ENCODE peak calls at places on chromosome 16, in four cellular contexts. I, T, L and N are unnamed samples.

GRCh38 chr16:89320717-89321501 is 103.4 kb downstream of the ZNF778 start:
- DNase-seq in I (no peak), T (no peak), L (peak; percentile 71), N (no peak)

GRCh38 chr16:24221219-24221618 is 34.9 kb upstream of the CACNG3 start:
- DNase-seq in I (no peak), T (no peak), L (no peak), N (no peak)

GRCh38 chr16:89071686-89072182 is 21.9 kb upstream of the ACSF3 start:
- DNase-seq in I (no peak), T (no peak), L (no peak), N (no peak)

GRCh38 chr16:5615868-5616642 is 518.5 kb upstream of the EEF2KMT start:
- DNase-seq in I (no peak), T (no peak), L (peak; percentile 47), N (peak; percentile 25)

GRCh38 chr16:27481282-27481934 is 68.3 kb downstream of the GTF3C1 start:
- DNase-seq in I (no peak), T (no peak), L (no peak), N (no peak)

GRCh38 chr16:69847643-69848042 is 85.5 kb downstream of the WWP2 start:
- DNase-seq in I (no peak), T (no peak), L (no peak), N (no peak)

GRCh38 chr16:30633526-30633925 is 17.2 kb upstream of the PRR14 start:
- DNase-seq in I (no peak), T (no peak), L (no peak), N (no peak)

GRCh38 chr16:80273635-80274538 is 266.9 kb upstream of the DYNLRB2 start:
- DNase-seq in I (no peak), T (peak; percentile 29), L (no peak), N (no peak)

GRCh38 chr16:48279199-48279598 is 31.9 kb upstream of the ABCC11 start:
- DNase-seq in I (no peak), T (no peak), L (no peak), N (no peak)

GRCh38 chr16:1772362-1772907 is at the start of gene EME2:
- DNase-seq in I (no peak), T (no peak), L (peak; percentile 66), N (no peak)

GRCh38 chr16:1775006-1775845 is 2.3 kb upstream of the MRPS34 start:
- DNase-seq in I (no peak), T (no peak), L (no peak), N (no peak)

GRCh38 chr16:1774456-1774795 is 1.5 kb upstream of the MRPS34 start:
- DNase-seq in I (no peak), T (no peak), L (no peak), N (no peak)

GRCh38 chr16:1772908-1773702 is at the start of gene MRPS34:
- DNase-seq in I (no peak), T (peak; percentile 42), L (peak; percentile 87), N (peak; percentile 70)

GRCh38 chr16:1773703-1774455 is 945 bp upstream of the MRPS34 start:
- DNase-seq in I (no peak), T (no peak), L (peak; percentile 63), N (no peak)
- TF ChIP-seq CTCF in I (no peak), T (no peak), L (peak; percentile 17), N (no peak)

GRCh38 chr16:73240928-73241327 is 193.0 kb upstream of the ZFHX3 start:
- DNase-seq in I (no peak), T (no peak), L (no peak), N (no peak)
- TF ChIP-seq CTCF in I (no peak), T (no peak), L (no peak), N (no peak)

GRCh38 chr16:87704754-87705353 is 60.9 kb downstream of the KLHDC4 start:
- DNase-seq in I (no peak), T (no peak), L (no peak), N (no peak)
- TF ChIP-seq CTCF in I (no peak), T (no peak), L (no peak), N (no peak)

GRCh38 chr16:12499032-12499735 is 304.5 kb downstream of the CPPED1 start:
- DNase-seq in I (no peak), T (no peak), L (no peak), N (no peak)
- TF ChIP-seq CTCF in I (no peak), T (no peak), L (no peak), N (no peak)

DNA sequence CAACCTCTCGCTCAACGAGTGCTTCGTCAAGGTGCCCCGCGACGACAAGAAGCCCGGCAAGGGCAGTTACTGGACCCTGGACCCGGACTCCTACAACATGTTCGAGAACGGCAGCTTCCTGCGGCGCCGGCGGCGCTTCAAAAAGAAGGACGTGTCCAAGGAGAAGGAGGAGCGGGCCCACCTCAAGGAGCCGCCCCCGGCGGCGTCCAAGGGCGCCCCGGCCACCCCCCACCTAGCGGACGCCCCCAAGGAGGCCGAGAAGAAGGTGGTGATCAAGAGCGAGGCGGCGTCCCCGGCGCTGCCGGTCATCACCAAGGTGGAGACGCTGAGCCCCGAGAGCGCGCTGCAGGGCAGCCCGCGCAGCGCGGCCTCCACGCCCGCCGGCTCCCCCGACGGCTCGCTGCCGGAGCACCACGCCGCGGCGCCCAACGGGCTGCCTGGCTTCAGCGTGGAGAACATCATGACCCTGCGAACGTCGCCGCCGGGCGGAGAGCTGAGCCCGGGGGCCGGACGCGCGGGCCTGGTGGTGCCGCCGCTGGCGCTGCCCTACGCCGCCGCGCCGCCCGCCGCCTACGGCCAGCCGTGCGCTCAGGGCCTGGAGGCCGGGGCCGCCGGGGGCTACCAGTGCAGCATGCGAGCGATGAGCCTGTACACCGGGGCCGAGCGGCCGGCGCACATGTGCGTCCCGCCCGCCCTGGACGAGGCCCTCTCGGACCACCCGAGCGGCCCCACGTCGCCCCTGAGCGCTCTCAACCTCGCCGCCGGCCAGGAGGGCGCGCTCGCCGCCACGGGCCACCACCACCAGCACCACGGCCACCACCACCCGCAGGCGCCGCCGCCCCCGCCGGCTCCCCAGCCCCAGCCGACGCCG is 1.3 kb downstream of the FOXC2 start:
- DNase-seq in I (no peak), T (no peak), L (no peak), N (no peak)
- TF ChIP-seq CTCF in I (no peak), T (peak; percentile 5), L (no peak), N (no peak)

DNA sequence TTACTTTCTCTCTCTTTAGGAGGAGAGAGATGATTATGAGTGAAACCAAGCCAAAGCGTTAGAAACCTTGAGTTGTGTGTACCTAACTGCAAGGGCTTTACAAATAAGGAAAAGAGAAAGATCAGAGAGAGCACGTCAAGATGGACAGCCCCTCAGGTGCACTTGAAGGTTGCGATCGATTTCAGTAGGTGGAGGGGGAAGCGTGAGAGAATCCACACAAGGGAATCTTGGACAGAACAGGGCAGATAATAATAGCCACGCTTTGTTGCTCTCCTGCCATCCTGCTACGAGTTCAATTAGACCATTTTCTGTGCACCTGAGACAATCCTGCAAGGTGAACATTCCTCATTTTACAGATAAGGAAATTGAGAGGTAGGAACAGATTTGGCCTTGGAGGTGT is 78.4 kb downstream of the VAT1L start:
- DNase-seq in I (no peak), T (no peak), L (no peak), N (no peak)
- TF ChIP-seq CTCF in I (no peak), T (no peak), L (no peak), N (no peak)